ENCODE peak calls at places on chromosomes 11 and 22, in eight cellular contexts. M is Peyer's patch, W is left ventricle myocardium inferior, V is Panc1, L is body of pancreas, H is H1, S is upper lobe of left lung, F is fibroblast of lung. N is an unnamed sample.

GRCh38 chr11:35174666-35175065 is 35.7 kb downstream of the CD44 start:
- DNase-seq in F (peak; percentile 84), V (no peak), S (no peak), M (no peak), L (no peak), H (no peak), W (no peak), N (no peak)

GRCh38 chr11:110098645-110099044 is 5.5 kb downstream of the ZC3H12C start:
- DNase-seq in V (no peak), S (no peak), H (no peak), M (no peak), W (no peak), F (no peak), L (no peak), N (no peak)

GRCh38 chr11:65493367-65494176 is 5.3 kb upstream of the MALAT1 start:
- DNase-seq in F (peak; percentile 88), V (no peak), S (peak; percentile 91), L (peak; percentile 90), M (peak; percentile 83), W (peak; percentile 65), H (no peak), N (no peak)

GRCh38 chr11:88315981-88316441 is 21.5 kb downstream of the CTSC start:
- DNase-seq in L (no peak), V (no peak), W (no peak), F (no peak), H (no peak), M (no peak), S (no peak), N (no peak)

GRCh38 chr22:43085658-43086606 is 3.3 kb downstream of the TTLL1 start:
- DNase-seq in W (peak; percentile 41), H (no peak), S (no peak), F (no peak), L (no peak), M (no peak), V (no peak), N (no peak)

GRCh38 chr11:905952-906351 is 4.7 kb downstream of the CHID1 start:
- DNase-seq in H (no peak), F (no peak), M (no peak), S (no peak), V (no peak), L (peak; percentile 81), W (no peak), N (no peak)

GRCh38 chr11:3095712-3096361 is 38.6 kb upstream of the CARS1 start:
- DNase-seq in H (peak; percentile 27), L (no peak), S (no peak), V (peak; percentile 72), M (peak; percentile 49), F (peak; percentile 88), W (no peak), N (no peak)

GRCh38 chr11:65817312-65817814 is 16.4 kb upstream of the SNX32 start:
- DNase-seq in M (no peak), L (no peak), F (peak; percentile 20), W (no peak), H (no peak), S (no peak), V (no peak), N (no peak)

GRCh38 chr11:72828081-72828567 is 13.9 kb downstream of the ATG16L2 start:
- DNase-seq in W (no peak), L (peak; percentile 30), S (peak; percentile 61), F (peak; percentile 48), H (no peak), V (no peak), M (peak; percentile 79), N (no peak)

GRCh38 chr11:64759722-64760719 is at the start of gene PYGM:
- DNase-seq in W (peak; percentile 89), F (peak; percentile 60), V (no peak), H (peak; percentile 86), M (peak; percentile 47), S (no peak), L (peak; percentile 51), N (peak; percentile 83)

GRCh38 chr11:69931994-69932910 is 113.0 kb upstream of the FGF3 start:
- DNase-seq in S (no peak), H (no peak), W (peak; percentile 4), F (no peak), L (no peak), V (no peak), M (no peak), N (no peak)

GRCh38 chr11:75342231-75342918 is 9.1 kb downstream of the ARRB1 start:
- DNase-seq in L (no peak), W (no peak), V (no peak), F (no peak), H (no peak), S (no peak), M (no peak), N (no peak)

GRCh38 chr11:114075891-114076441 is 16.5 kb downstream of the ZBTB16 start:
- DNase-seq in F (peak; percentile 83), L (no peak), V (no peak), S (peak; percentile 25), M (peak; percentile 64), H (peak; percentile 72), W (no peak), N (no peak)

GRCh38 chr11:889686-890475 is 20.7 kb downstream of the CHID1 start:
- DNase-seq in M (no peak), H (no peak), V (no peak), F (no peak), S (no peak), L (no peak), W (no peak), N (no peak)

GRCh38 chr11:129189646-129190045 is 2.5 kb downstream of the ARHGAP32 start:
- DNase-seq in W (no peak), M (no peak), L (no peak), H (no peak), F (no peak), S (no peak), V (peak; percentile 15), N (no peak)

GRCh38 chr11:82927264-82927880 is 25.8 kb downstream of the DDIAS start:
- DNase-seq in S (no peak), F (peak; percentile 69), V (peak; percentile 43), M (peak; percentile 60), W (no peak), L (peak; percentile 25), H (no peak), N (no peak)

GRCh38 chr11:120185678-120186407 is 25.0 kb upstream of the OAF start:
- DNase-seq in W (peak; percentile 57), L (no peak), V (no peak), S (peak; percentile 3), F (no peak), M (peak; percentile 18), H (no peak), N (peak; percentile 13)

GRCh38 chr11:120858740-120859139 is 165.2 kb upstream of the TBCEL start:
- DNase-seq in F (no peak), W (no peak), V (no peak), H (no peak), S (no peak), M (no peak), L (no peak), N (no peak)

GRCh38 chr11:78630155-78630554 is 55.5 kb upstream of the NARS2 start:
- DNase-seq in S (no peak), V (no peak), H (no peak), W (no peak), L (no peak), F (no peak), M (no peak), N (no peak)

GRCh38 chr11:78633516-78634310 is 59.0 kb upstream of the NARS2 start:
- DNase-seq in W (no peak), S (peak; percentile 4), H (no peak), F (no peak), L (no peak), V (no peak), M (no peak), N (no peak)

GRCh38 chr11:78635814-78636506 is 61.3 kb upstream of the NARS2 start:
- DNase-seq in V (no peak), S (no peak), F (no peak), H (no peak), L (no peak), W (no peak), M (no peak), N (no peak)

DNA sequence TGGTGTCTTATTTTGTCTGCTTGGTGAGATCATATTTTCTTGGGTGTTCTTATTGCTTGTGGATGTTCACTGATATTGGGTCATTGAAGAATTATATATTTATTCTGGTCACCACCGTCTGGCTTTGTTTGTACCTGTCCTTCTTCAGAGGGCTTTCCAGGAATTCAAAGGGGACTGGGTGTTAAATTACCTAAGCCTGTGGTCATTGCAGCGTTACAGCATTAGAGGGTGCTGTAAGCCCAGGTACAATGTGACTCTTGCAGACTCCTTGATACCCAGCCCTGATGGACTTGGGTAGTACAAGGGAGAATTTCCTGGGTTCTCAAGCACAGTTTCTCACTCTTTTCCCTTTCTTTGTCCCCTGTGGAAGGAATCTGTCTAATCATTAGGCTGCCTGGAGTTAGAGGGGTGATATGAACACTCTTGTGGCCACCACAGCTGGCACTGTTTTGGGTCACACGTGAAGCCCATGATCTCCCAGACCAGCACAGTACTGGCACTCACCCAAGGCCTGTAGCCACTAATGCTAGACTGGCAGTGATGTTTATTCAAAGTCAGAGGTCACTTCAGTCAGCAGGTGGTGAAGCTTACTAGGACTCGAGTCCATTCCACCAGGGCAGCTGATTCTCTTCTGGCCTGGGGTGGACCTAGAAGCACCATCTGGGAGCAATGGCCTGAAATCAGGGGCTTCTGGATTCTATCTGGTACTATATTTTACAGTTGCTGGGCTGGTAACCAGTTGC is 56.1 kb upstream of the NARS2 start:
- DNase-seq in W (no peak), L (no peak), F (no peak), S (no peak), M (no peak), V (no peak), H (no peak), N (no peak)
- TF ChIP-seq CTCF in W (no peak), L (no peak), F (no peak), S (no peak), M (no peak), V (no peak), H (peak; percentile 27), N (no peak)

GRCh38 chr22:35544810-35545209 is 4.2 kb downstream of the RASD2 start:
- DNase-seq in F (no peak), H (no peak), M (no peak), V (no peak), S (no peak), L (no peak), W (no peak), N (no peak)
- H3K4me1 ChIP-seq in F (peaks cover 3% of the 10 kb centered on the region), H (peaks cover 21% of the 10 kb centered on the region), M (no peaks in the 10 kb centered on the region), V (peaks cover 8% of the 10 kb centered on the region), S (peaks cover 19% of the 10 kb centered on the region), L (peaks cover 13% of the 10 kb centered on the region), W (peaks cover 58% of the 10 kb centered on the region), N (peaks cover 10% of the 10 kb centered on the region)

GRCh38 chr11:77473801-77474508 is at the start of gene PAK1:
- DNase-seq in V (peak; percentile 88), L (peak; percentile 97), M (peak; percentile 95), H (peak; percentile 94), F (peak; percentile 90), W (peak; percentile 76), S (peak; percentile 94), N (peak; percentile 95)
- TF ChIP-seq CTCF in V (no peak), L (peak; percentile 25), M (peak; percentile 24), H (peak; percentile 12), F (peak; percentile 21), W (peak; percentile 24), S (no peak), N (no peak)

DNA sequence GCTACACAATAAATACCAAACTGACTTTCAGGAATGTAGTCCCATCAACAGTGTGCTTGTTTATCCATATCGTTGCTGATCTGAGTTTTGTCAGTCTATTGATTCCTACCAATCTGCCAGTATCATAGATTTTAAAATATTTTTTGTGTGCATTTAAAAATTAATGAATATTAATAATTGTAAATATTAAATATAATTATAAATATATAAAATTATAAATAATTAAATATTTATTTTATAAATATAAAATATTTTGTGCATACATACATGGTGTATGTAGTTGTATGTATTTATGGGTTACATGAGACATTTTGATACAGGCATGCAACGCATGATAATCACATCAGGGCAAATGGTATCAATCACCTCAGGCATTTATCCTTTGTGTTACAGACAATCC is 53.6 kb downstream of the CUL5 start:
- DNase-seq in H (no peak), L (no peak), S (no peak), W (no peak), V (no peak), F (no peak), M (no peak), N (no peak)
- H3K4me1 ChIP-seq in H (no peaks in the 10 kb centered on the region), L (no peaks in the 10 kb centered on the region), S (no peaks in the 10 kb centered on the region), W (no peaks in the 10 kb centered on the region), V (no peaks in the 10 kb centered on the region), F (no peaks in the 10 kb centered on the region), M (no peaks in the 10 kb centered on the region), N (no peaks in the 10 kb centered on the region)

N was measured in testis.